ENCODE peak calls at places on chromosome 4, in six cellular contexts. Y is K562, F is GM12892, K is HepG2, A is GM12878, X is H1. U is an unnamed sample.
A peak's percentile ranks its signal among the peaks of the same experiment; 100 is the strongest.

GRCh38 chr4:819401-820229 is 6.3 kb downstream of the CPLX1 start:
- DNase-seq in X (no peak), A (no peak), K (no peak), Y (no peak), F (no peak), U (no peak)

GRCh38 chr4:33930497-33930896 is 2313.8 kb downstream of the ARAP2 start:
- DNase-seq in A (no peak), K (no peak), Y (no peak), F (no peak), X (no peak), U (no peak)

GRCh38 chr4:73821325-73821724 is 15.2 kb upstream of the CXCL6 start:
- DNase-seq in X (no peak), A (no peak), Y (no peak), K (no peak), F (no peak), U (no peak)

GRCh38 chr4:57098415-57098814 is 11.8 kb downstream of the IGFBP7 start:
- DNase-seq in A (no peak), X (no peak), F (no peak), Y (no peak), K (no peak), U (no peak)

GRCh38 chr4:80173387-80173786 is 23.9 kb upstream of the PRDM8 start:
- DNase-seq in Y (no peak), K (no peak), X (no peak), A (no peak), F (no peak), U (no peak)

GRCh38 chr4:181007751-181008150 is 1235.5 kb upstream of the TENM3 start:
- DNase-seq in Y (no peak), A (no peak), F (no peak), X (no peak), K (no peak), U (no peak)

GRCh38 chr4:53147711-53148110 is 218.2 kb downstream of the SCFD2 start:
- DNase-seq in K (no peak), F (no peak), A (no peak), X (no peak), Y (no peak), U (no peak)

GRCh38 chr4:7867191-7867590 is 72.5 kb downstream of the AFAP1 start:
- DNase-seq in A (no peak), F (no peak), Y (no peak), K (no peak), X (no peak), U (no peak)

GRCh38 chr4:42519803-42520417 is 122.6 kb downstream of the SHISA3 start:
- DNase-seq in F (no peak), K (peak; percentile 12), Y (peak; percentile 38), A (peak; percentile 19), X (no peak), U (no peak)

GRCh38 chr4:26636458-26636857 is 52.6 kb downstream of the TBC1D19 start:
- DNase-seq in X (no peak), F (no peak), K (no peak), A (no peak), Y (no peak), U (no peak)

GRCh38 chr4:162849922-162850321 is 316.8 kb downstream of the NAF1 start:
- DNase-seq in Y (no peak), K (no peak), A (no peak), X (no peak), F (no peak), U (no peak)

GRCh38 chr4:36317731-36318130 is 36.3 kb downstream of the DTHD1 start:
- DNase-seq in K (no peak), Y (no peak), X (no peak), F (no peak), A (no peak), U (no peak)

GRCh38 chr4:182938213-182938645 is 21.0 kb upstream of the DCTD start:
- DNase-seq in Y (peak; percentile 68), F (peak; percentile 41), X (no peak), K (peak; percentile 47), A (no peak), U (peak; percentile 53)

GRCh38 chr4:15714616-15715015 is 11.8 kb downstream of the BST1 start:
- DNase-seq in X (no peak), A (no peak), Y (peak; percentile 45), F (no peak), K (no peak), U (no peak)

GRCh38 chr4:17562157-17562556 is 14.8 kb upstream of the LAP3 start:
- DNase-seq in Y (peak; percentile 20), K (peak; percentile 46), A (no peak), X (no peak), F (no peak), U (no peak)

GRCh38 chr4:915041-915474 is 17.1 kb downstream of the GAK start:
- DNase-seq in X (no peak), K (no peak), A (no peak), Y (no peak), F (no peak), U (no peak)

GRCh38 chr4:159002950-159003349 is 99.9 kb upstream of the RAPGEF2 start:
- DNase-seq in Y (no peak), F (no peak), X (no peak), A (no peak), K (no peak), U (no peak)

GRCh38 chr4:38088321-38088720 is 128.1 kb downstream of the PTTG2 start:
- DNase-seq in A (no peak), Y (no peak), K (no peak), X (no peak), F (no peak), U (no peak)

GRCh38 chr4:3862640-3863420 is 96.6 kb downstream of the ADRA2C start:
- DNase-seq in Y (peak; percentile 52), X (peak; percentile 70), K (no peak), F (no peak), A (no peak), U (no peak)

GRCh38 chr4:138374947-138375346 is 132.8 kb upstream of the SLC7A11 start:
- DNase-seq in F (no peak), K (no peak), Y (no peak), X (no peak), A (no peak), U (no peak)

GRCh38 chr4:141459020-141459419 is 177.4 kb upstream of the IL15 start:
- DNase-seq in K (no peak), A (no peak), X (no peak), Y (no peak), F (no peak), U (no peak)

GRCh38 chr4:125280892-125281403 is 33.8 kb upstream of the FAT4 start:
- DNase-seq in Y (no peak), A (no peak), X (no peak), F (no peak), K (no peak), U (no peak)

DNA sequence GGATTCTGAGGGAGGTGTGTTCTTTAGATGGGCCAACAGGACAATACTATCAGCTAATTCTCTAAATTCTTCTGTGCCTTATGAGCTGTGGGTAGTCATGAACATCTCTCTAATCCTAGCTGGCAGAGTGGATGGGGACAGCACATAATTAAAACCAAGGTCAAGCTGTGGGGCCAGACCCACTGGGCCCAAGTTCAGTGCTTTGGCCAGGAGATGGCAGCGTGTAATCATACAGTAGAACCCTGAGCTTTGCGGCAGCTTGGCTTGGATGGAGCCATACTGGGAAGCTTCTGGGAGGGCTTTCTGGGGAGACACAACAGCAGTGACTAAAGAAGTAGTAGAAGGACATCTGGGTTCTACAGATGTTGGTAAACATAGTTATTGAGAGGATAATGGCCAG is 140.3 kb upstream of the CXCL13 start:
- DNase-seq in Y (no peak), X (no peak), K (no peak), A (no peak), F (no peak), U (no peak)
- TF ChIP-seq TAF1 in Y (no peak), X (no peak), K (no peak), A (no peak), F (no peak), U (no peak)

DNA sequence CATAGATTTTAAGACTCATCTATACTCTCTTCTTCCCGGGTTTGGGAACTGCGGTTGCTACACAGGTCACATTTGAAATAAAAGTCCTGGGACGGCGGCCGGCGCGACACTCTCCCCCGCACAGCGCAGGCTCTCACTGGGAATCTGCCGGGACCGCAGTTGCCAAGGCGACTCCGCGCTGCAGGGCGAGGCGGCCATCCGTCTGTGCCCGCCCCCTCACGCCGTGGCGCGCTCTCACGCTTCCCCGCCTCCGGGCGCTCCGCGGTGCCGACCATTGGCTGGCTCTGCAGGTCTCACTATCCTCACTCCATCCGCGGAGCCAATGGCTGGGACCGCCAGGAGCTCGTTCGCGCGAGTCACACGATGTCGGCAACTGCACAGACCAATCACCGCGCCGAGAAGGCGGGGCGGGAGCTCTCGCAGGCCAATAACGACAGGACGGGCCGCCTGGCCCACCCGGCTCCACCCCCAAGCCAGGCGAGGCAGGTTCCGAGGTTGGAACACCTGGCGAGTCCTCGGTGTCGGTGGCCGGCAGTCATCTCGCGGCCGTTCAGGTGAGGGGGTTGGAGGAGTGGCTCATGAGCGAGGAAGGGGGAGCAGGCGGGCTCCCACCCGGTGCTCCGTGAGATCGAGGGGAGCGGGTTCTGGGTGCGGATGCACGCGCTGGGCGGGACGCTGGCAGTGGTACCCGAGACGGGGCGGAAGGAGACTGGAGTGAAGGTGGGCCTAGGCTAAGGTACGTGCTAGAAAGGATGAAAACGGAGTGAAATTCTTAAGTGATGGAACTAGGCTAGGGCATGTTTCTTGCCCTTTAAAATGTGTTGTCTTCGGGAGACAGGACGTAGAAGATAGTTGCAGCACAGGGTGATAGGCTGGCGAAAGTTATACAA is at the start of gene MSMO1:
- DNase-seq in F (peak; percentile 77), Y (peak; percentile 94), X (peak; percentile 98), A (peak; percentile 96), K (peak; percentile 97), U (peak; percentile 78)
- TF ChIP-seq POLR2A in F (peak; percentile 51), Y (peak; percentile 81), X (peak; percentile 73), A (peak; percentile 93), K (peak; percentile 96), U (peak; percentile 67)

GRCh38 chr4:115331241-115331640 is 217.8 kb upstream of the NDST4 start:
- DNase-seq in F (no peak), A (no peak), Y (no peak), X (no peak), K (no peak), U (no peak)

GRCh38 chr4:115334736-115335411 is 221.5 kb upstream of the NDST4 start:
- DNase-seq in K (no peak), A (peak; percentile 34), Y (no peak), X (no peak), F (no peak), U (no peak)

GRCh38 chr4:115332078-115332477 is 218.7 kb upstream of the NDST4 start:
- DNase-seq in F (no peak), Y (no peak), K (no peak), X (no peak), A (no peak), U (no peak)
- TF ChIP-seq TAF1 in F (no peak), Y (no peak), K (no peak), X (no peak), A (no peak), U (no peak)

DNA sequence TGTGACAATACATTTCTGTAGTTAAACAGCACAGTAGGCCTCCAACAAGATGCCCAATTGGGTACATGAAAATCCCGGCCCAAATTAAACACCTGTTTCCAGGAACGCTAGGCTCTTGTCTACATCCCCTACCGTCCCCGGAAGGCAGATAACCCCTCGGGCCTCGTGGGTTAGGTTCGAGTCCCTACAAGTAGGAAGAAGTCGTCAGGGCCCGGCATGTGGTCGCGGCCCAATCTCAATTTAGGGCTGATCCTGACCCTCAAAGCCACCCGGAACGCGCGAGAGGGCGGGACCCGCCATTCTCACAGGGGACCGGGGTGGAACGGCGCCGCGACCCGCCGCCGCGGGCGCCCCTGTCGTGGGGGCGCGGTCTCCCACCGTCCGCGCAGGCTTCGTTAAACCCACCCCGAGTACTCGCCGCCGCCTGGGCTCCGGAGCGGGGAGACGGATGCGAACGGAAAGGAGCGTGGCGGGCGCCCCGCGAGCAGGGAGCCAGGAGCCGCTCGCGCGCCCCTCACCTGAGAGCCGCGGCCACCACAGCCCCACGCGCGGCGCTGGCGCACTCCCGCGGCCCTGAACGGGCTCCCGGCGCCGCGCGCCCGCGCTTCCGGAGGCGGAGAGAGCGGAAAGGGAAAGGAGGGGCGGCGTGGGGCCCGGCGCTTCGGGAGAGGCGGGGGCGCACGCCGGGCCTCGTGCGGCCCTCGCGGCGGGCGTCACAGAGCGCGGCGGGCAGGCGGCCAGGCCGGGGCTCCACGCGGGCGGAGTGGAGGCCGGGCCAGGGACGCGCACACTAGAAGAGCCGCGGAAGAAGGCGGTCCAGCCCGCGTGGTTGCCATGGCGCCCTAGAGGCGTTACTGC is at the start of gene CFAP97:
- DNase-seq in Y (peak; percentile 85), A (no peak), K (peak; percentile 65), X (no peak), F (peak; percentile 66), U (peak; percentile 62)
- TF ChIP-seq POLR2A in Y (peak; percentile 70), A (peak; percentile 90), K (no peak), X (no peak), F (peak; percentile 81), U (peak; percentile 16)

U was measured in GM12891.